ENCODE peak calls at places on chromosomes 1 and 21, in five cellular contexts. L is fibroblast of lung, V is neural progenitor cell, A is lower lobe of right lung, X is NT2/D1. M is an unnamed sample.
A peak's percentile ranks its signal among the peaks of the same experiment; 100 is the strongest.

GRCh38 chr1:2044510-2045319 is 5.5 kb upstream of the PRKCZ start:
- DNase-seq in L (peak; percentile 19), V (peak; percentile 82), X (no peak), A (peak; percentile 79), M (peak; percentile 79)

GRCh38 chr1:156623946-156624813 is 5.0 kb downstream of the HAPLN2 start:
- DNase-seq in A (peak; percentile 53), X (peak; percentile 81), V (peak; percentile 89), L (peak; percentile 37), M (peak; percentile 5)

GRCh38 chr1:19037659-19038058 is 81.2 kb upstream of the IFFO2 start:
- DNase-seq in A (no peak), X (no peak), L (no peak), V (no peak), M (no peak)

GRCh38 chr1:119673171-119673940 is 25.3 kb upstream of the ZNF697 start:
- DNase-seq in L (no peak), A (no peak), V (no peak), X (no peak), M (no peak)

GRCh38 chr1:147095691-147096090 is 76.6 kb downstream of the PRKAB2 start:
- DNase-seq in X (no peak), V (no peak), L (no peak), A (no peak), M (no peak)

GRCh38 chr1:41487729-41488598 is 3.5 kb upstream of the EDN2 start:
- DNase-seq in V (peak; percentile 31), A (peak; percentile 37), X (no peak), L (no peak), M (no peak)

GRCh38 chr1:87252406-87252805 is 76.3 kb upstream of the LMO4 start:
- DNase-seq in V (no peak), X (no peak), A (no peak), L (peak; percentile 82), M (no peak)

GRCh38 chr1:198157847-198158765 is 1.3 kb downstream of the NEK7 start:
- DNase-seq in V (peak; percentile 15), X (peak; percentile 22), A (no peak), L (peak; percentile 52), M (peak; percentile 32)

GRCh38 chr1:246815693-246816270 is 91.6 kb downstream of the SCCPDH start:
- DNase-seq in A (no peak), X (no peak), V (no peak), L (no peak), M (no peak)

GRCh38 chr1:2194319-2194897 is at the start of gene FAAP20:
- DNase-seq in X (no peak), V (peak; percentile 88), A (no peak), L (peak; percentile 70), M (no peak)

GRCh38 chr1:155086856-155087535 is 8.4 kb downstream of the EFNA3 start:
- DNase-seq in L (no peak), X (no peak), V (no peak), A (no peak), M (no peak)

GRCh38 chr21:46226146-46226545 is 2.4 kb downstream of the LSS start:
- DNase-seq in A (no peak), L (no peak), V (no peak), X (no peak), M (no peak)

GRCh38 chr1:79353224-79353623 is 346.7 kb upstream of the ADGRL4 start:
- DNase-seq in A (no peak), L (peak; percentile 71), X (peak; percentile 9), V (peak; percentile 47), M (no peak)

GRCh38 chr1:25544819-25545218 is 1.4 kb downstream of the LDLRAP1 start:
- DNase-seq in L (no peak), X (no peak), A (peak; percentile 22), V (no peak), M (no peak)

GRCh38 chr1:65179148-65179547 is 31.1 kb downstream of the AK4 start:
- DNase-seq in A (no peak), L (no peak), V (no peak), X (no peak), M (no peak)

GRCh38 chr1:190658907-190659306 is 181.2 kb upstream of the BRINP3 start:
- DNase-seq in L (peak; percentile 10), A (no peak), X (no peak), V (no peak), M (no peak)

GRCh38 chr1:43256675-43257570 is 12.9 kb upstream of the TMEM125 start:
- DNase-seq in X (no peak), A (peak; percentile 78), V (no peak), L (no peak), M (no peak)

GRCh38 chr1:200741808-200742207 is 3.1 kb downstream of the CAMSAP2 start:
- DNase-seq in A (no peak), X (no peak), L (no peak), V (no peak), M (no peak)

GRCh38 chr1:212234431-212235298 is 50.5 kb upstream of the PPP2R5A start:
- DNase-seq in V (no peak), L (peak; percentile 95), A (no peak), X (no peak), M (no peak)

GRCh38 chr1:218361298-218362065 is 16.3 kb downstream of the TGFB2 start:
- DNase-seq in V (peak; percentile 64), L (peak; percentile 83), A (no peak), X (no peak), M (no peak)

GRCh38 chr1:196317535-196318522 is 290.4 kb downstream of the KCNT2 start:
- DNase-seq in L (peak; percentile 66), A (no peak), V (peak; percentile 42), X (peak; percentile 50), M (no peak)

GRCh38 chr1:76110662-76111061 is 36.1 kb downstream of the ST6GALNAC3 start:
- DNase-seq in L (peak; percentile 15), X (no peak), V (no peak), A (no peak), M (no peak)

GRCh38 chr21:38054334-38054733 is 138.1 kb upstream of the KCNJ6 start:
- DNase-seq in A (no peak), L (no peak), V (no peak), X (no peak), M (no peak)

GRCh38 chr1:167774710-167775109 is 52.9 kb downstream of the MPZL1 start:
- DNase-seq in A (no peak), L (no peak), V (no peak), X (no peak), M (no peak)
- H3K9me3 ChIP-seq in A (no peaks in the 10 kb centered on the region), L (no peaks in the 10 kb centered on the region), V (no peaks in the 10 kb centered on the region), X (peaks cover 7% of the 10 kb centered on the region), M (no peaks in the 10 kb centered on the region)

GRCh38 chr1:202860744-202861419 is 28.1 kb downstream of the RABIF start:
- DNase-seq in L (peak; percentile 11), X (peak; percentile 77), A (peak; percentile 83), V (peak; percentile 85), M (peak; percentile 7)
- H3K4me3 ChIP-seq in L (peak overlapping the region; percentile 67), X (peak overlapping the region; percentile 60), A (peak overlapping the region; percentile 78), V (peak overlapping the region; percentile 92), M (peak overlapping the region; percentile 61)

DNA sequence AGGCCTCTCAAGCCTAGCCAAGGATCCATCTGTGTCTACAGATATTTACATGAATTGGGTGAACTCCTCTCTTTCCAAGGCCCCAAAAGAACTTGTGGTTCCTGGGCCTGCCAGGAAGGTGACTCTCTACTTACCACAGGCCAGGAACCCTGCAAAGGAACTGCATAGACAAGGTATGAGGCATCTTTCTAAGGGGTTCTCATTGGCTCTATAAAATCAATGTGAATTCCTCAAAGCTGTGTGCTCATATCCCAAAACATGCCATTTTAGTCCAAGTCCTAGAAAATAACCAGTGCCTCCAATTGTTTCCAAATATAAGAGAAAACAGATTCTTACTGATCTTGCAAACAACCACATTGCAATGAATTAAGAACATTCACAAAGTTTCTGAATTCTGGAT is 39.9 kb upstream of the RGL1 start:
- DNase-seq in V (no peak), X (no peak), A (no peak), L (no peak), M (no peak)
- H3K9me3 ChIP-seq in V (no peaks in the 10 kb centered on the region), X (peaks cover 18% of the 10 kb centered on the region), A (peaks cover 24% of the 10 kb centered on the region), L (no peaks in the 10 kb centered on the region), M (no peaks in the 10 kb centered on the region)

DNA sequence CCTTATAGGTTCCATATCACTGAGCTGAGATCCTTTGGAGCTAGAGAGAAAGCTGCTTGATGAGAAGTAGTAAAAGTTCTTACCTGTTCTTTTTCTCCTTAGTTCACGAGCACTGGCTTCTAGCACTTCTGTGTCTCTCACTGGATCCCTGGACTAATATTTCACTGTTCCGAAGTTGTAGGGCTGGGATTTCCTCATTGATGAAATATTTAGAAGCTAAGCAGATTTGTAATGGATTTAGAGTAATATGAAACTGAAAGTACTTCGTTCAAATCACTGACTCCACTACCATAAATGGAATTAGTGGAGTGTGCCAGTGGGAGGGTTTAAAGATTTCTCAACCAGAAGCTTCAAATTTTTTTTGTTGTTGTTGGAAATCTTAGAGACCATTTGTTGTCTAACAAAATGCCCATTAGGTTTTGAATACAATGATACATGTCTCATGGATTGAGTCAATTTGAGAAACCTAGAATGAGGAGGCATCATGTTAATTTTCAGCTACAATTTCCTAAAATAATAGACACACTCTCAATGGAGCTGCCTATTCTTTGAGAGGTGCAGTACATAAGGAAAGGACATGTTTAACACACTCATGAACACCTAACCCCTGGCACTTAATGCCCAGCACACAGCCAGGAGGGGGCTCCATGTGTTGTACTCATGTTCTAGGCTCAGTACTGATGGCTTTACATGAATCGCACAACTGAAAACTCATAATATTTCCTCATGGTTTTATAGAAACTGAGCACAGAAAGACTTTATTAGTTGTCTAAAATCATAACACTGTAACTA is at the start of gene GBP1:
- DNase-seq in X (no peak), A (no peak), V (no peak), L (peak; percentile 96), M (peak; percentile 52)
- H3K4me3 ChIP-seq in X (no peak within 1 kb of the TSS), A (peak within 1 kb of the TSS; percentile 63), V (no peak within 1 kb of the TSS), L (peak within 1 kb of the TSS; percentile 97), M (peak within 1 kb of the TSS; percentile 75)

GRCh38 chr1:160428053-160428452 is 27.7 kb downstream of the VANGL2 start:
- DNase-seq in L (no peak), X (no peak), A (no peak), V (no peak), M (no peak)
- H3K9me3 ChIP-seq in L (no peaks in the 10 kb centered on the region), X (no peaks in the 10 kb centered on the region), A (no peaks in the 10 kb centered on the region), V (no peaks in the 10 kb centered on the region), M (no peaks in the 10 kb centered on the region)

GRCh38 chr1:12047120-12047876 is 15.8 kb upstream of the TNFRSF8 start:
- DNase-seq in A (no peak), X (no peak), L (peak; percentile 31), V (no peak), M (peak; percentile 61)
- H3K4me3 ChIP-seq in A (no peak overlapping the region), X (no peak overlapping the region), L (no peak overlapping the region), V (no peak overlapping the region), M (peak overlapping the region; percentile 43)

GRCh38 chr1:227635596-227635995 is 72.2 kb downstream of the ZNF678 start:
- DNase-seq in V (no peak), A (no peak), L (no peak), X (no peak), M (no peak)
- H3K9me3 ChIP-seq in V (peaks cover 8% of the 10 kb centered on the region), A (peaks cover 91% of the 10 kb centered on the region), L (no peaks in the 10 kb centered on the region), X (peaks cover 92% of the 10 kb centered on the region), M (peaks cover 30% of the 10 kb centered on the region)

GRCh38 chr1:6905790-6906189 is 120.5 kb downstream of the CAMTA1 start:
- DNase-seq in V (no peak), X (no peak), L (no peak), A (no peak), M (no peak)
- H3K4me3 ChIP-seq in V (no peak overlapping the region), X (no peak overlapping the region), L (no peak overlapping the region), A (no peak overlapping the region), M (no peak overlapping the region)

GRCh38 chr1:152394151-152394550 is 19.9 kb downstream of the CRNN start:
- DNase-seq in X (no peak), L (no peak), A (no peak), V (no peak), M (no peak)
- H3K9me3 ChIP-seq in X (no peaks in the 10 kb centered on the region), L (no peaks in the 10 kb centered on the region), A (no peaks in the 10 kb centered on the region), V (peaks cover 41% of the 10 kb centered on the region), M (no peaks in the 10 kb centered on the region)

M was measured in CD8-positive, alpha-beta memory T cell.